ENCODE peak calls at places on chromosomes 16 and 17, in four cellular contexts. A is DMS153, T is NCI-H774, F is dermis microvascular lymphatic vessel endothelial cell. C is an unnamed sample.

GRCh38 chr16:71421911-71422310 is 19.9 kb downstream of the TLE7 start:
- DNase-seq in A (no peak), T (no peak), F (no peak), C (no peak)

GRCh38 chr17:10063730-10064221 is 134.6 kb downstream of the GAS7 start:
- DNase-seq in A (no peak), T (no peak), F (no peak), C (no peak)

GRCh38 chr16:58021661-58022551 is 3.6 kb upstream of the MMP15 start:
- DNase-seq in A (no peak), T (no peak), F (no peak), C (no peak)

GRCh38 chr16:56425439-56425832 is at the start of gene AMFR:
- DNase-seq in A (peak; percentile 35), T (peak; percentile 64), F (peak; percentile 45), C (peak; percentile 75)

GRCh38 chr17:65173284-65173793 is 36.2 kb downstream of the RGS9 start:
- DNase-seq in A (peak; percentile 78), T (no peak), F (no peak), C (peak; percentile 73)

GRCh38 chr17:53722407-53722806 is 100.3 kb upstream of the KIF2B start:
- DNase-seq in A (no peak), T (no peak), F (no peak), C (no peak)

GRCh38 chr16:65975049-65975708 is 391.3 kb upstream of the CDH5 start:
- DNase-seq in A (no peak), T (no peak), F (no peak), C (no peak)

GRCh38 chr17:56793947-56794346 is 39.8 kb downstream of the C17orf67 start:
- DNase-seq in A (no peak), T (no peak), F (no peak), C (no peak)

GRCh38 chr17:66383353-66383752 is 80.9 kb downstream of the PRKCA start:
- DNase-seq in A (no peak), T (no peak), F (no peak), C (no peak)

GRCh38 chr16:52861614-52862022 is 191.1 kb downstream of the CHD9NB start:
- DNase-seq in A (no peak), T (peak; percentile 37), F (peak; percentile 36), C (peak; percentile 44)

GRCh38 chr16:82329504-82330192 is 159.6 kb upstream of the MPHOSPH6 start:
- DNase-seq in A (peak; percentile 99), T (peak; percentile 66), F (no peak), C (peak; percentile 24)

GRCh38 chr17:52751051-52751450 is 592.5 kb upstream of the CA10 start:
- DNase-seq in A (peak; percentile 34), T (no peak), F (no peak), C (no peak)

GRCh38 chr17:78226055-78226751 is 5.2 kb upstream of the TMEM235 start:
- DNase-seq in A (no peak), T (no peak), F (no peak), C (no peak)

GRCh38 chr17:17712268-17712924 is 31.1 kb downstream of the RAI1 start:
- DNase-seq in A (no peak), T (no peak), F (peak; percentile 65), C (no peak)

GRCh38 chr16:29745126-29745852 is 501 bp downstream of the C16orf54 start:
- DNase-seq in A (no peak), T (no peak), F (no peak), C (no peak)

GRCh38 chr17:37802712-37803416 is 58.0 kb upstream of the HNF1B start:
- DNase-seq in A (no peak), T (no peak), F (peak; percentile 15), C (no peak)

GRCh38 chr17:72342582-72343527 is 222.0 kb downstream of the SOX9 start:
- DNase-seq in A (no peak), T (no peak), F (no peak), C (no peak)

GRCh38 chr16:85148959-85149358 is 36.7 kb upstream of the CIBAR2 start:
- DNase-seq in A (peak; percentile 30), T (no peak), F (peak; percentile 97), C (no peak)

GRCh38 chr17:64187093-64187895 is 57.4 kb upstream of the ERN1 start:
- DNase-seq in A (no peak), T (no peak), F (no peak), C (no peak)

GRCh38 chr17:50967795-50968194 is 101.6 kb upstream of the TOB1 start:
- DNase-seq in A (no peak), T (no peak), F (peak; percentile 68), C (no peak)

GRCh38 chr17:67528751-67529436 is 151.8 kb downstream of the PITPNC1 start:
- DNase-seq in A (peak; percentile 84), T (peak; percentile 93), F (peak; percentile 89), C (peak; percentile 49)

GRCh38 chr16:61791465-61791864 is 244.8 kb downstream of the CDH8 start:
- DNase-seq in A (no peak), T (no peak), F (no peak), C (no peak)

GRCh38 chr17:75091855-75092327 is 4.1 kb downstream of the SLC16A5 start:
- DNase-seq in A (no peak), T (no peak), F (no peak), C (no peak)

GRCh38 chr16:535446-536405 is 8.2 kb downstream of the CAPN15 start:
- DNase-seq in A (no peak), T (no peak), F (no peak), C (no peak)

GRCh38 chr16:84819644-84820304 is at the start of gene CRISPLD2:
- DNase-seq in A (peak; percentile 89), T (peak; percentile 71), F (peak; percentile 11), C (peak; percentile 96)

GRCh38 chr16:23060458-23061320 is 88.6 kb downstream of the USP31 start:
- DNase-seq in A (peak; percentile 71), T (peak; percentile 70), F (peak; percentile 66), C (peak; percentile 59)

GRCh38 chr17:50270430-50271172 is 3.7 kb upstream of the TMEM92 start:
- DNase-seq in A (no peak), T (no peak), F (no peak), C (no peak)

C was measured in NCI-H1436.